ENCODE peak calls at places on chromosome 4, in four cellular contexts. E, A, U and D are unnamed samples. For H3K4me1, the result is how much of the 10 kb centered on the place peaks cover.

GRCh38 chr4:143558286-143558685 is 44.8 kb downstream of the SMARCA5 start:
- DNase-seq in E (no peak), A (no peak), U (no peak), D (no peak)

GRCh38 chr4:41990383-41991111 is at the start of gene SLC30A9:
- DNase-seq in E (peak), A (peak), U (peak), D (peak)

GRCh38 chr4:164997324-164997723 is 19.9 kb upstream of the TRIM61 start:
- DNase-seq in E (peak), A (no peak), U (peak), D (peak)

GRCh38 chr4:17400696-17401095 is 111.2 kb downstream of the QDPR start:
- DNase-seq in E (no peak), A (no peak), U (no peak), D (no peak)

GRCh38 chr4:153468587-153468986 is 2.4 kb downstream of the TMEM131L start:
- DNase-seq in E (no peak), A (no peak), U (no peak), D (no peak)

GRCh38 chr4:8821151-8821950 is 50.3 kb downstream of the HMX1 start:
- DNase-seq in E (no peak), A (no peak), U (peak), D (no peak)

GRCh38 chr4:110216079-110216478 is 17.7 kb upstream of the ELOVL6 start:
- DNase-seq in E (peak), A (no peak), U (no peak), D (no peak)

GRCh38 chr4:100933628-100934027 is 413.7 kb downstream of the PPP3CA start:
- DNase-seq in E (no peak), A (no peak), U (no peak), D (no peak)

GRCh38 chr4:14415146-14415545 is 587.1 kb upstream of the CPEB2 start:
- DNase-seq in E (peak), A (no peak), U (no peak), D (no peak)

GRCh38 chr4:102823897-102824296 is 3.5 kb downstream of the UBE2D3 start:
- DNase-seq in E (no peak), A (no peak), U (no peak), D (no peak)

GRCh38 chr4:4542824-4543485 is 1.1 kb upstream of the STX18 start:
- DNase-seq in E (no peak), A (no peak), U (peak), D (no peak)

GRCh38 chr4:127463883-127464282 is 168.9 kb upstream of the INTU start:
- DNase-seq in E (no peak), A (no peak), U (no peak), D (no peak)

GRCh38 chr4:120348521-120348920 is 281.9 kb upstream of the MAD2L1 start:
- DNase-seq in E (no peak), A (no peak), U (no peak), D (no peak)

GRCh38 chr4:134298313-134298712 is 96.7 kb upstream of the PABPC4L start:
- DNase-seq in E (no peak), A (no peak), U (no peak), D (no peak)

GRCh38 chr4:123350191-123350544 is 46.4 kb upstream of the SPRY1 start:
- DNase-seq in E (peak), A (no peak), U (no peak), D (no peak)

GRCh38 chr4:2803624-2804448 is 11.0 kb downstream of the SH3BP2 start:
- DNase-seq in E (peak), A (no peak), U (no peak), D (no peak)

GRCh38 chr4:84726356-84726755 is 143.4 kb downstream of the CDS1 start:
- DNase-seq in E (no peak), A (no peak), U (no peak), D (no peak)

GRCh38 chr4:84722720-84723119 is 139.8 kb downstream of the CDS1 start:
- DNase-seq in E (no peak), A (no peak), U (no peak), D (no peak)

GRCh38 chr4:84730375-84730774 is 147.4 kb downstream of the CDS1 start:
- DNase-seq in E (no peak), A (no peak), U (no peak), D (no peak)

GRCh38 chr4:84733343-84734033 is 150.6 kb downstream of the CDS1 start:
- DNase-seq in E (no peak), A (no peak), U (no peak), D (no peak)

DNA sequence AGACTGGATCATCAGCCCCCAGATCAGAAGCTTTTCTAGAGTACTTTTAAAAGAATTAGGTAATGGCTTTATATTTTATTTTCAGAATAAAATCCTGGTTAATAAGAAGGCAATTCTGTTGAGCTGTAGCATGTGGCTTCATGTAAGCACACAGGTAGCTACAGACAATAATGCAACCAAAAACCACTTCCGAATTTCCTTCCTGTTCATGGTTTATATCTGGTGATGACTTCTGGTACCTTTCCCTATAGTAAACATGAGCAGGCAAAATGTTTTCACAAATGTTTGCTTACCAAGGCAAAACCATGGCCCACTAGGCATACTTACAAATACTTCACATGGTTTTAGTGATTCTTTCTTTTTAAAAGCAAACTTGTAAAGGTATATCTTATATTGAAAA is 144.6 kb downstream of the CDS1 start:
- DNase-seq in E (no peak), A (no peak), U (no peak), D (no peak)
- H3K27ac ChIP-seq in E (no peak), A (no peak), U (no peak), D (no peak)

DNA sequence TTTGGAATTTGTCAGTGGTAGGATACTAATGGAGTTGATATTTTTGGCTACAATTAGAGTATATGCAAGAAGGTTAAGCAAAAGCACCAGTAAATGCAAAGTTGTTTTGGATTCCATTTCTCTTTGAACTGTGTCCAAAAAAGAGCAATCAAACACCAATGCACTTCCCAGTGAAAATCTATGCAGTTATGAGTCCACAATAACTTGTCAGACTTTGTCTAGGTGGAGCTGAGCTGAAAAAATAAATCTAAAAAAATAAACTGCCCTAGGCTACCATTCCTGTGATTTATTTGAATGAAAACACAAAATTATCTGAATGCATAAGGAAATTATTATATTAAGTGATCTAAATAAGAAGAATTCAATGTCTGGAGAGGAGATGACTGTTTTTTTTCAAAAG is 37.0 kb upstream of the AREG start:
- DNase-seq in E (no peak), A (no peak), U (no peak), D (no peak)
- H3K4me1 ChIP-seq in E (under half), A (under half), U (under half), D (under half)

DNA sequence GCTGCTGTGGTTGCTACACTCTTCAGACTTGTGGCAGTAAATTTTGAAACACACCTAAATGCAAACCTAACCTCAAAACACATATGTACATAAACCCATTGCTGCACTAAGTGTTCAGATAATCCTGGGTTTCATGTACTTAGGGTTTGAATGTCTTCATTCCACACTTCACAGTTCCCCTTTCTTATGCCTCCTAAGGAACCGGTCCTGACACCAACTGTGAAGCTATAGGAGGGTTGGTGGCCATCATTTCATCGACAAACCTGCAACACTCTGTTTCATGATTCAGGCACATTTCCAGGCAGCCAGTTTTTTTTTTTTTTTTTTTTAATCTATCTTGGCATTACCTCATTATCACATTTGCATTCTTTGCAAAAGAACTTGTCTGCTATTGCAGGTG is 3.2 kb downstream of the STOX2 start:
- DNase-seq in E (no peak), A (no peak), U (no peak), D (no peak)
- H3K4me3 ChIP-seq in E (no peak), A (no peak), U (no peak), D (no peak)

GRCh38 chr4:168639914-168640313 is 143.1 kb downstream of the PALLD start:
- DNase-seq in E (no peak), A (no peak), U (no peak), D (no peak)
- H3K27ac ChIP-seq in E (no peak), A (no peak), U (no peak), D (no peak)

GRCh38 chr4:53716471-53717063 is 125.3 kb upstream of the LNX1 start:
- DNase-seq in E (no peak), A (no peak), U (no peak), D (no peak)
- H3K4me1 ChIP-seq in E (under half), A (under half), U (under half), D (under half)

DNA sequence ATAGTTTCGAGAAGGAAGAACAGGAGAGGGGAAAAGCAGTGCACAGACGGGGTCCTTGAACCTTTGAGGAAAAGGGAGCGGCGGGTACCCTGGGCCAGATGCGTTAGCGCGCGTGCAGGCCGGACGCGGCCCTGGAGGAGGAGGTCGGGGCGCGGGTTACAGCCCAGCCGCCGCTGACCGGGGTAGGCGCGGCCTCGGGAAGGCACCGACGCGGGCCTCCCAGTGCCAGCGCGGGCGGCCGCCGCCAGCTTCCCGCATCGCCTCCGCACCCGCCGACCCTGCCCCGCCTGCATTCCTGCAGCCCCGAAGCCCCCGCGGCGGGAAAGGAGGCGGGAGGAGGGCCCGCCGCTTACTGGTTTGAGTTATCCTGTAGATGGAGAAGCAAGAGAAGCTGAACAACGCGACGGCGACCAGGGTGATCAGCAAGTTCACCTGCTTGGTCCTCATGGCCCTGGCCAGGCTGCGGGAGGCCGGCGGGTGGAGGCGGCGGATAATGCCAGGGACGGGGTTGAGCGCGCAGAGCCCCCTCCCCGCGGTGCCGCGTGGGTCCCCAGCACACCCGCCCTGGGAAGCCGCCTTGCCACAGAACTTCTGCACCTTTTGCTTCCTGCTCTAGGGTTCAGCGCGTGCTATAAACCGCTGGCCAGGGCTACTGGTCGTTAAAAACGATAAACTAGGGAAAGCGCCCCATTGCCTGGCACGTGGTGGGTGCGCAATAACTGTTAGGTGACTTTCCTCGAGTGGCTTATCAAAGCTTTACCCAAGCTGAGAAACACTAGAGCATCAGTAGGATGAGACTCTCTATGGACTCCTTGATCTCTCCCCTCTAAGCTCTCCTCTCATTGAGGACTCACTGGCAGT is at the start of gene MGAT4D:
- DNase-seq in E (no peak), A (no peak), U (peak), D (no peak)
- H3K4me3 ChIP-seq in E (no peak), A (no peak), U (peak), D (no peak)